ENCODE peak calls at places on chromosomes 11 and 22, in four cellular contexts. V, L, Q and P are unnamed samples.

GRCh38 chr11:71451596-71452353 is 1.2 kb upstream of the NADSYN1 start:
- DNase-seq in V (no peak), Q (no peak), L (no peak), P (no peak)

GRCh38 chr11:34251640-34251980 is 106.2 kb downstream of the ABTB2 start:
- DNase-seq in L (no peak), Q (no peak), V (no peak), P (peak; percentile 52)

GRCh38 chr11:78140392-78141077 is 1.1 kb upstream of the ALG8 start:
- DNase-seq in V (no peak), Q (no peak), L (no peak), P (no peak)

GRCh38 chr11:2447253-2447950 is 2.6 kb downstream of the KCNQ1 start:
- DNase-seq in Q (peak; percentile 9), L (no peak), V (no peak), P (no peak)

GRCh38 chr22:22674473-22674872 is 30.1 kb downstream of the GGTLC2 start:
- DNase-seq in L (no peak), Q (no peak), V (no peak), P (no peak)

GRCh38 chr11:59756845-59757244 is 1.7 kb downstream of the STX3 start:
- DNase-seq in L (no peak), V (peak; percentile 43), Q (no peak), P (peak; percentile 65)

GRCh38 chr11:108929241-108929640 is 264.4 kb downstream of the DDX10 start:
- DNase-seq in L (no peak), Q (no peak), V (no peak), P (peak; percentile 94)

GRCh38 chr11:4983851-4984250 is 10.8 kb upstream of the OR51L1 start:
- DNase-seq in V (no peak), L (no peak), Q (no peak), P (no peak)

GRCh38 chr11:105070221-105070789 is 25.2 kb upstream of the CARD16 start:
- DNase-seq in Q (no peak), V (no peak), L (no peak), P (no peak)

GRCh38 chr11:47464479-47464878 is 15.5 kb upstream of the RAPSN start:
- DNase-seq in V (no peak), Q (no peak), L (no peak), P (no peak)

GRCh38 chr22:20235453-20235991 is 32.6 kb downstream of the RTN4R start:
- DNase-seq in V (no peak), L (no peak), Q (no peak), P (no peak)

GRCh38 chr22:44405661-44406060 is 92.4 kb downstream of the RTL6 start:
- DNase-seq in V (no peak), Q (no peak), L (no peak), P (no peak)

GRCh38 chr11:75328426-75329277 is 22.8 kb downstream of the ARRB1 start:
- DNase-seq in V (peak; percentile 84), L (peak; percentile 83), Q (peak; percentile 72), P (no peak)
- TF ChIP-seq CTCF in V (peak; percentile 70), L (peak; percentile 50), Q (peak; percentile 72), P (peak; percentile 84)

GRCh38 chr11:111925953-111926352 is 7.2 kb downstream of the C11orf52 start:
- DNase-seq in V (no peak), Q (peak; percentile 58), L (no peak), P (no peak)

GRCh38 chr11:111923951-111924350 is 5.2 kb downstream of the C11orf52 start:
- DNase-seq in L (no peak), Q (no peak), V (no peak), P (no peak)

GRCh38 chr11:111920908-111921307 is 2.2 kb downstream of the C11orf52 start:
- DNase-seq in Q (no peak), L (no peak), V (no peak), P (no peak)

GRCh38 chr11:111922803-111923202 is 4.1 kb downstream of the C11orf52 start:
- DNase-seq in Q (peak; percentile 53), L (no peak), V (peak; percentile 78), P (no peak)

DNA sequence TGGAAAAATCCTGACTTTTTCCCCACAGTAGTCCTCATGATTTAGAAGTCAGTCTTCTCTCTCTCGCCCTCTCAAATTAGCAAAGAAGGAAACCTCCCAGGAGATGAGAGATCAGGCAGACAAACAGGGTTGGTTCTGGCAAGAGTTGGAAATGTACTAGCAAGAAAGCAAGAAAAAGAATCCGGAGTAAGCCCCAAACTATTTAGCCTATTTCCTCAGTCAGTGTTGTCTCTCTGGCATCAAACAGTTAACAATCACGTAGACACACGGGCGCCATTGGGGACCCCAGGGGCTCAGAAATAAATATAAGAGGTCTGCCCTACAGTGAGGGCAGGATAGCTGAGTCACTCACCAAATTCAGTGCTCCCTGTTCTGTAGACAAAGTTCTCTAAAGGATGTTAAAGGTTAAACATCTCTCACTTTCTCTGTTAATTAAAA is 4.7 kb downstream of the C11orf52 start:
- DNase-seq in L (peak; percentile 56), Q (no peak), V (no peak), P (no peak)
- H3K27ac ChIP-seq in L (peak overlapping the region; percentile 92), Q (peak overlapping the region; percentile 85), V (peak overlapping the region; percentile 97), P (no peak overlapping the region)

GRCh38 chr22:47116426-47117341 is 354.2 kb downstream of the TBC1D22A start:
- DNase-seq in V (no peak), Q (peak; percentile 15), L (no peak), P (no peak)
- H3K27me3 ChIP-seq in V (no peaks in the 10 kb centered on the region), Q (no peaks in the 10 kb centered on the region), L (no peaks in the 10 kb centered on the region), P (no peaks in the 10 kb centered on the region)

GRCh38 chr11:116927163-116927772 is 89.8 kb upstream of the APOA1 start:
- DNase-seq in L (no peak), Q (no peak), V (no peak), P (no peak)
- TF ChIP-seq CTCF in L (no peak), Q (no peak), V (no peak), P (peak; percentile 47)